ENCODE peak calls at places on chromosomes 4 and X, in ten cellular contexts. R is MM.1S; U is neural progenitor cell; T is bronchial epithelial cell; Q is DND-41; V is COR-L47; J is kidney; A is skeletal muscle cell; W is frontal cortex; Z is stimulated activated CD4-positive, alpha-beta T cell treated with anti-CD3 and anti-CD28 coated beads, Interleukin-12 subunit alpha, Interleukin-12 subunit beta, amount 100 ng/mL, for 4 hours. O is an unnamed sample.

GRCh38 chrX:82038793-82039192 is 836.9 kb downstream of the SH3BGRL start:
- DNase-seq in V (no peak), T (no peak), U (no peak), A (no peak), Q (no peak), Z (no peak), R (no peak), W (no peak), J (no peak), O (no peak)

GRCh38 chrX:146006637-146007036 is 189.0 kb downstream of the SLITRK2 start:
- DNase-seq in W (no peak), Z (no peak), T (no peak), J (no peak), V (no peak), Q (peak; percentile 17), A (no peak), U (no peak), R (no peak), O (no peak)

GRCh38 chrX:55731826-55732225 is 14.3 kb downstream of the RRAGB start:
- DNase-seq in Q (no peak), J (no peak), R (no peak), T (no peak), A (no peak), U (no peak), W (no peak), V (no peak), Z (no peak), O (no peak)

GRCh38 chr4:110622841-110623709 is at the start of gene PITX2:
- DNase-seq in V (no peak), Q (no peak), R (no peak), U (peak; percentile 98), W (no peak), J (peak; percentile 80), Z (peak; percentile 42), T (peak; percentile 55), A (peak; percentile 89), O (peak; percentile 28)

GRCh38 chrX:8848921-8849320 is 47.7 kb upstream of the FAM9A start:
- DNase-seq in Z (no peak), Q (no peak), W (no peak), A (no peak), R (no peak), U (no peak), T (peak; percentile 46), V (no peak), J (no peak), O (no peak)

GRCh38 chr4:2302387-2303119 is 40.6 kb upstream of the MXD4 start:
- DNase-seq in J (no peak), T (no peak), V (no peak), W (no peak), Q (no peak), A (no peak), Z (no peak), U (no peak), R (no peak), O (no peak)

GRCh38 chrX:129769467-129770154 is 10.1 kb upstream of the SASH3 start:
- DNase-seq in J (no peak), T (no peak), W (no peak), Q (peak; percentile 91), V (no peak), A (no peak), R (peak; percentile 98), Z (peak; percentile 44), U (peak; percentile 11), O (no peak)

GRCh38 chrX:1581132-1581531 is 10.3 kb upstream of the AKAP17A start:
- DNase-seq in R (peak; percentile 47), U (no peak), W (no peak), A (no peak), Z (peak; percentile 66), T (peak; percentile 12), V (peak; percentile 27), Q (peak; percentile 81), J (no peak), O (peak; percentile 51)

GRCh38 chrX:130170752-130171445 is 863 bp upstream of the RAB33A start:
- DNase-seq in U (peak; percentile 77), R (no peak), Z (peak; percentile 48), Q (peak; percentile 87), J (peak; percentile 80), W (peak; percentile 56), A (no peak), T (no peak), V (peak; percentile 84), O (peak; percentile 58)

GRCh38 chrX:118698516-118699247 is 28.7 kb upstream of the IL13RA1 start:
- DNase-seq in W (no peak), T (peak; percentile 84), Z (no peak), U (no peak), J (no peak), A (no peak), Q (no peak), R (no peak), V (no peak), O (no peak)

GRCh38 chrX:108537005-108537404 is 97.4 kb downstream of the COL4A5 start:
- DNase-seq in T (peak; percentile 38), W (no peak), V (peak; percentile 15), J (no peak), U (peak; percentile 61), Q (peak; percentile 3), R (peak; percentile 52), A (peak; percentile 2), Z (no peak), O (no peak)

GRCh38 chr4:158912390-158913175 is 143.8 kb downstream of the FNIP2 start:
- DNase-seq in A (no peak), R (no peak), V (no peak), T (no peak), U (no peak), W (no peak), Z (no peak), Q (no peak), J (no peak), O (no peak)

GRCh38 chrX:84156831-84157230 is 31.2 kb downstream of the RPS6KA6 start:
- DNase-seq in W (no peak), V (no peak), Z (no peak), Q (no peak), T (no peak), A (no peak), R (no peak), U (no peak), J (no peak), O (no peak)

GRCh38 chr4:85030156-85030555 is 63.7 kb upstream of the WDFY3 start:
- DNase-seq in T (no peak), A (no peak), J (no peak), R (no peak), Q (no peak), V (no peak), W (no peak), U (no peak), Z (no peak), O (no peak)

GRCh38 chrX:17521871-17522693 is 147.1 kb downstream of the NHS start:
- DNase-seq in V (peak; percentile 26), A (no peak), U (peak; percentile 49), Z (no peak), J (no peak), T (peak; percentile 17), R (no peak), Q (no peak), W (no peak), O (no peak)

GRCh38 chr4:151561551-151562256 is 152.7 kb downstream of the FHIP1A start:
- DNase-seq in A (no peak), V (no peak), U (no peak), Q (no peak), T (no peak), W (no peak), R (no peak), Z (no peak), J (no peak), O (no peak)

GRCh38 chr4:163623787-163624186 is 129.3 kb downstream of the TMA16 start:
- DNase-seq in Z (no peak), W (no peak), R (no peak), J (no peak), T (no peak), V (no peak), A (no peak), Q (no peak), U (no peak), O (no peak)

GRCh38 chr4:23945521-23946017 is 55.7 kb upstream of the PPARGC1A start:
- DNase-seq in W (no peak), Q (no peak), Z (no peak), A (peak; percentile 67), R (no peak), U (no peak), J (peak; percentile 85), V (no peak), T (peak; percentile 90), O (no peak)

GRCh38 chr4:181959121-181959520 is 284.1 kb upstream of the TENM3 start:
- DNase-seq in V (no peak), Q (no peak), Z (no peak), R (no peak), A (peak; percentile 79), J (no peak), U (no peak), T (peak; percentile 85), W (no peak), O (no peak)

GRCh38 chr4:106371166-106371565 is 2.6 kb upstream of the GIMD1 start:
- DNase-seq in Z (no peak), J (no peak), W (no peak), R (no peak), V (no peak), Q (no peak), T (no peak), A (no peak), U (no peak), O (no peak)

GRCh38 chrX:108303682-108304081 is 134.5 kb downstream of the COL4A6 start:
- DNase-seq in A (no peak), U (no peak), Q (no peak), J (no peak), T (no peak), W (no peak), R (no peak), Z (no peak), V (no peak), O (no peak)

GRCh38 chr4:135515295-135515694 is 1313.7 kb upstream of the PABPC4L start:
- DNase-seq in R (no peak), T (no peak), Z (no peak), J (no peak), A (no peak), V (no peak), W (no peak), Q (no peak), U (no peak), O (no peak)

GRCh38 chr4:51831133-51831532 is 11.8 kb upstream of the DCUN1D4 start:
- DNase-seq in U (peak; percentile 81), J (peak; percentile 78), Z (peak; percentile 59), A (no peak), R (peak; percentile 35), W (no peak), Q (peak; percentile 45), V (peak; percentile 4), T (peak; percentile 37), O (peak; percentile 24)

O was measured in stimulated activated naive B cell treated with anti-CD40 and anti-IgM and Interleukin-4, amounts not matched to agents 10 μg/mL and 1 μg/mL and 100 μg/mL, for 72 hours.